ENCODE peak calls at places on chromosomes 12 and 14, in eight cellular contexts. One of them, this sample, is unnamed.

GRCh38 chr12:63045020-63045860 is 105.8 kb downstream of the AVPR1A start:
- DNase-seq in upper lobe of right lung: no peak
- DNase-seq in thoracic aorta: no peak
- DNase-seq in left ventricle myocardium inferior: no peak
- DNase-seq in hepatocyte: peak
- DNase-seq in body of pancreas: no peak
- DNase-seq in IMR-90: peak
- DNase-seq in HCT116: no peak
- DNase-seq in this sample: no peak

GRCh38 chr12:51887476-51888315 is at the start of gene ANKRD33:
- DNase-seq in HCT116: no peak
- DNase-seq in thoracic aorta: no peak
- DNase-seq in left ventricle myocardium inferior: no peak
- DNase-seq in upper lobe of right lung: peak
- DNase-seq in IMR-90: no peak
- DNase-seq in body of pancreas: peak
- DNase-seq in hepatocyte: peak
- DNase-seq in this sample: peak

GRCh38 chr12:9651265-9651729 is 18.2 kb upstream of the CLEC2D start:
- DNase-seq in left ventricle myocardium inferior: no peak
- DNase-seq in IMR-90: peak
- DNase-seq in upper lobe of right lung: no peak
- DNase-seq in hepatocyte: no peak
- DNase-seq in thoracic aorta: no peak
- DNase-seq in body of pancreas: no peak
- DNase-seq in HCT116: no peak
- DNase-seq in this sample: peak

GRCh38 chr12:111570090-111570961 is 28.8 kb downstream of the ATXN2 start:
- DNase-seq in thoracic aorta: no peak
- DNase-seq in upper lobe of right lung: no peak
- DNase-seq in IMR-90: peak
- DNase-seq in hepatocyte: peak
- DNase-seq in HCT116: peak
- DNase-seq in body of pancreas: no peak
- DNase-seq in left ventricle myocardium inferior: no peak
- DNase-seq in this sample: peak

GRCh38 chr12:21697829-21698630 is 40.4 kb upstream of the LDHB start:
- DNase-seq in HCT116: peak
- DNase-seq in upper lobe of right lung: no peak
- DNase-seq in hepatocyte: peak
- DNase-seq in thoracic aorta: no peak
- DNase-seq in body of pancreas: no peak
- DNase-seq in left ventricle myocardium inferior: no peak
- DNase-seq in IMR-90: peak
- DNase-seq in this sample: peak

GRCh38 chr14:22081352-22081751 is 407.7 kb upstream of the OR4E1 start:
- DNase-seq in left ventricle myocardium inferior: no peak
- DNase-seq in hepatocyte: no peak
- DNase-seq in HCT116: no peak
- DNase-seq in upper lobe of right lung: no peak
- DNase-seq in IMR-90: no peak
- DNase-seq in body of pancreas: no peak
- DNase-seq in thoracic aorta: no peak
- DNase-seq in this sample: no peak

GRCh38 chr12:67069451-67070306 is 199.5 kb upstream of the CAND1 start:
- DNase-seq in HCT116: no peak
- DNase-seq in hepatocyte: peak
- DNase-seq in thoracic aorta: no peak
- DNase-seq in upper lobe of right lung: peak
- DNase-seq in left ventricle myocardium inferior: peak
- DNase-seq in body of pancreas: peak
- DNase-seq in IMR-90: no peak
- DNase-seq in this sample: peak

GRCh38 chr14:69652942-69653680 is 41.7 kb downstream of the SUSD6 start:
- DNase-seq in IMR-90: peak
- DNase-seq in body of pancreas: no peak
- DNase-seq in upper lobe of right lung: no peak
- DNase-seq in hepatocyte: no peak
- DNase-seq in HCT116: no peak
- DNase-seq in left ventricle myocardium inferior: no peak
- DNase-seq in thoracic aorta: no peak
- DNase-seq in this sample: no peak

GRCh38 chr12:53502983-53503728 is 2.1 kb downstream of the TARBP2 start:
- DNase-seq in hepatocyte: no peak
- DNase-seq in left ventricle myocardium inferior: no peak
- DNase-seq in thoracic aorta: no peak
- DNase-seq in body of pancreas: no peak
- DNase-seq in IMR-90: no peak
- DNase-seq in upper lobe of right lung: peak
- DNase-seq in HCT116: no peak
- DNase-seq in this sample: no peak

GRCh38 chr12:67804168-67804567 is 155.6 kb downstream of the DYRK2 start:
- DNase-seq in HCT116: no peak
- DNase-seq in hepatocyte: no peak
- DNase-seq in upper lobe of right lung: no peak
- DNase-seq in left ventricle myocardium inferior: no peak
- DNase-seq in thoracic aorta: no peak
- DNase-seq in IMR-90: no peak
- DNase-seq in body of pancreas: no peak
- DNase-seq in this sample: no peak

GRCh38 chr14:93045211-93045674 is 70.5 kb downstream of the ITPK1 start:
- DNase-seq in IMR-90: no peak
- DNase-seq in left ventricle myocardium inferior: no peak
- DNase-seq in upper lobe of right lung: no peak
- DNase-seq in body of pancreas: no peak
- DNase-seq in hepatocyte: no peak
- DNase-seq in thoracic aorta: no peak
- DNase-seq in HCT116: no peak
- DNase-seq in this sample: peak
- H3K27ac ChIP-seq in IMR-90: no peak
- H3K27ac ChIP-seq in left ventricle myocardium inferior: peak
- H3K27ac ChIP-seq in upper lobe of right lung: peak
- H3K27ac ChIP-seq in body of pancreas: peak
- H3K27ac ChIP-seq in hepatocyte: peak
- H3K27ac ChIP-seq in thoracic aorta: peak
- H3K27ac ChIP-seq in HCT116: peak
- H3K27ac ChIP-seq in this sample: peak

DNA sequence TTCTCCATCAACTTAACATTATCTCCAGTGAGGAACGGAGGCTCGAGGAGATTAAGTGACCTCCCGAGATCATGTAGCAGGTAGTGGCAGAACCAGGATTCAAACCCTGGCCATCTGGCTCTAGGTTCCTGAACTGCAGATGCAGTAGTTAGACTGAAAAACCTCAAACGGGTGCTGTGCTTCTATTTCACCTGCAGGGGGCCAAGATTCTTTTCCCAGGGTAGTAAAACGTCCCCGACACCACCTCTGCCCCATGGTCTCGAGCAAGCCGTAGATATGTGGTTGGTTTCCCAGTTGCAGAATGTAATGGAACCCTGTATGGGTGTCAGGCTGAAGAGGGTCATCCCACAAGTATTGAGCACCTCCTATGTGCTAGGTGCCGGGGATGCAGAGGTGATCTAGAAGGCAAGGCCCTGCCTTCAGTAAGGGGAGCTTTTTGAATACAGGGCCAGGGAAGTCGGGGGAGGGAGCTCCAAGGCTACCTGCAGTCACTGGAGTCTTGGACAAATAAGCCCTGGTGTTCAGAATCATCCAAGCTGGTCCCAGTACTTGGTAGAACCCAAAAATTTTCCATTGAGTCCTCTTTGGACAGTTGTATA is 197.1 kb downstream of the CHST11 start:
- DNase-seq in thoracic aorta: no peak
- DNase-seq in hepatocyte: no peak
- DNase-seq in left ventricle myocardium inferior: no peak
- DNase-seq in body of pancreas: no peak
- DNase-seq in upper lobe of right lung: no peak
- DNase-seq in HCT116: no peak
- DNase-seq in IMR-90: no peak
- DNase-seq in this sample: no peak
- TF ChIP-seq CTCF in thoracic aorta: no peak
- TF ChIP-seq CTCF in hepatocyte: no peak
- TF ChIP-seq CTCF in left ventricle myocardium inferior: peak
- TF ChIP-seq CTCF in body of pancreas: no peak
- TF ChIP-seq CTCF in upper lobe of right lung: peak
- TF ChIP-seq CTCF in HCT116: peak
- TF ChIP-seq CTCF in IMR-90: peak
- TF ChIP-seq CTCF in this sample: peak

DNA sequence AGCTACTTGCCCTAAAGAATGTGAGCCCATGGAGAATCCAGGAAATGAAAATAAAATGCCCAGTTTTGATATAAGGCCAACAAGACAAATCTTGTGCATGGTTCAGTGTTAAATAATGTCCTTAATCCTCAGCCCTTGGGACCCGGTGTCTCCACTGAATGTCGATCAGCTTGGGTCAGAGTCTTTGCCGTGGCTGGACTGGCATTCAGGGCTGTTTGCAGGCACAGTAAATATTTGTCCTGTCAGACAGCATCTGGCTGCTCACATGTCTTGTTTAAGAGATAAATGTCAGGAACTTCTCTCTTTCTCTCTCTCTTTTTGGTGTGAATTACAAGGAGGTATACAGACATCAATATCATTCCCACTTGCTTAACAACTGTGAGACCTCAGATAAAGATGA is 452.5 kb downstream of the FUT8 start:
- DNase-seq in hepatocyte: no peak
- DNase-seq in thoracic aorta: no peak
- DNase-seq in body of pancreas: no peak
- DNase-seq in upper lobe of right lung: no peak
- DNase-seq in IMR-90: no peak
- DNase-seq in HCT116: no peak
- DNase-seq in left ventricle myocardium inferior: no peak
- DNase-seq in this sample: no peak
- H3K4me3 ChIP-seq in hepatocyte: no peak
- H3K4me3 ChIP-seq in thoracic aorta: no peak
- H3K4me3 ChIP-seq in body of pancreas: no peak
- H3K4me3 ChIP-seq in upper lobe of right lung: no peak
- H3K4me3 ChIP-seq in IMR-90: no peak
- H3K4me3 ChIP-seq in HCT116: no peak
- H3K4me3 ChIP-seq in left ventricle myocardium inferior: no peak
- H3K4me3 ChIP-seq in this sample: no peak

GRCh38 chr14:102655154-102655553 is 62.7 kb downstream of the RCOR1 start:
- DNase-seq in hepatocyte: peak
- DNase-seq in thoracic aorta: no peak
- DNase-seq in body of pancreas: no peak
- DNase-seq in HCT116: no peak
- DNase-seq in left ventricle myocardium inferior: no peak
- DNase-seq in IMR-90: peak
- DNase-seq in upper lobe of right lung: no peak
- DNase-seq in this sample: peak
- H3K27ac ChIP-seq in hepatocyte: peak
- H3K27ac ChIP-seq in thoracic aorta: no peak
- H3K27ac ChIP-seq in body of pancreas: no peak
- H3K27ac ChIP-seq in HCT116: peak
- H3K27ac ChIP-seq in left ventricle myocardium inferior: no peak
- H3K27ac ChIP-seq in IMR-90: no peak
- H3K27ac ChIP-seq in upper lobe of right lung: no peak
- H3K27ac ChIP-seq in this sample: no peak

GRCh38 chr12:59084758-59085383 is 164.6 kb upstream of the LRIG3 start:
- DNase-seq in HCT116: no peak
- DNase-seq in left ventricle myocardium inferior: no peak
- DNase-seq in body of pancreas: no peak
- DNase-seq in IMR-90: peak
- DNase-seq in thoracic aorta: no peak
- DNase-seq in upper lobe of right lung: no peak
- DNase-seq in hepatocyte: peak
- DNase-seq in this sample: peak
- TF ChIP-seq CTCF in HCT116: no peak
- TF ChIP-seq CTCF in left ventricle myocardium inferior: no peak
- TF ChIP-seq CTCF in body of pancreas: no peak
- TF ChIP-seq CTCF in IMR-90: no peak
- TF ChIP-seq CTCF in thoracic aorta: no peak
- TF ChIP-seq CTCF in upper lobe of right lung: no peak
- TF ChIP-seq CTCF in hepatocyte: no peak
- TF ChIP-seq CTCF in this sample: no peak

GRCh38 chr14:99075061-99075460 is 196.9 kb downstream of the BCL11B start:
- DNase-seq in left ventricle myocardium inferior: no peak
- DNase-seq in IMR-90: no peak
- DNase-seq in upper lobe of right lung: no peak
- DNase-seq in thoracic aorta: no peak
- DNase-seq in hepatocyte: no peak
- DNase-seq in body of pancreas: no peak
- DNase-seq in HCT116: no peak
- DNase-seq in this sample: no peak
- H3K4me3 ChIP-seq in left ventricle myocardium inferior: no peak
- H3K4me3 ChIP-seq in IMR-90: no peak
- H3K4me3 ChIP-seq in upper lobe of right lung: no peak
- H3K4me3 ChIP-seq in thoracic aorta: no peak
- H3K4me3 ChIP-seq in hepatocyte: no peak
- H3K4me3 ChIP-seq in body of pancreas: no peak
- H3K4me3 ChIP-seq in HCT116: no peak
- H3K4me3 ChIP-seq in this sample: no peak

GRCh38 chr14:102900631-102901571 is 21.6 kb upstream of the AMN start:
- DNase-seq in upper lobe of right lung: peak
- DNase-seq in hepatocyte: no peak
- DNase-seq in thoracic aorta: no peak
- DNase-seq in IMR-90: no peak
- DNase-seq in left ventricle myocardium inferior: no peak
- DNase-seq in HCT116: no peak
- DNase-seq in body of pancreas: no peak
- DNase-seq in this sample: no peak

GRCh38 chr14:102899516-102899900 is 23.0 kb upstream of the AMN start:
- DNase-seq in body of pancreas: no peak
- DNase-seq in left ventricle myocardium inferior: no peak
- DNase-seq in hepatocyte: no peak
- DNase-seq in HCT116: no peak
- DNase-seq in IMR-90: no peak
- DNase-seq in upper lobe of right lung: peak
- DNase-seq in thoracic aorta: no peak
- DNase-seq in this sample: no peak

GRCh38 chr14:102898298-102898697 is 24.2 kb upstream of the AMN start:
- DNase-seq in body of pancreas: no peak
- DNase-seq in left ventricle myocardium inferior: no peak
- DNase-seq in upper lobe of right lung: peak
- DNase-seq in HCT116: no peak
- DNase-seq in IMR-90: no peak
- DNase-seq in thoracic aorta: no peak
- DNase-seq in hepatocyte: no peak
- DNase-seq in this sample: no peak

GRCh38 chr14:102898776-102899515 is 23.5 kb upstream of the AMN start:
- DNase-seq in HCT116: no peak
- DNase-seq in upper lobe of right lung: peak
- DNase-seq in hepatocyte: no peak
- DNase-seq in left ventricle myocardium inferior: no peak
- DNase-seq in IMR-90: no peak
- DNase-seq in body of pancreas: no peak
- DNase-seq in thoracic aorta: no peak
- DNase-seq in this sample: no peak

DNA sequence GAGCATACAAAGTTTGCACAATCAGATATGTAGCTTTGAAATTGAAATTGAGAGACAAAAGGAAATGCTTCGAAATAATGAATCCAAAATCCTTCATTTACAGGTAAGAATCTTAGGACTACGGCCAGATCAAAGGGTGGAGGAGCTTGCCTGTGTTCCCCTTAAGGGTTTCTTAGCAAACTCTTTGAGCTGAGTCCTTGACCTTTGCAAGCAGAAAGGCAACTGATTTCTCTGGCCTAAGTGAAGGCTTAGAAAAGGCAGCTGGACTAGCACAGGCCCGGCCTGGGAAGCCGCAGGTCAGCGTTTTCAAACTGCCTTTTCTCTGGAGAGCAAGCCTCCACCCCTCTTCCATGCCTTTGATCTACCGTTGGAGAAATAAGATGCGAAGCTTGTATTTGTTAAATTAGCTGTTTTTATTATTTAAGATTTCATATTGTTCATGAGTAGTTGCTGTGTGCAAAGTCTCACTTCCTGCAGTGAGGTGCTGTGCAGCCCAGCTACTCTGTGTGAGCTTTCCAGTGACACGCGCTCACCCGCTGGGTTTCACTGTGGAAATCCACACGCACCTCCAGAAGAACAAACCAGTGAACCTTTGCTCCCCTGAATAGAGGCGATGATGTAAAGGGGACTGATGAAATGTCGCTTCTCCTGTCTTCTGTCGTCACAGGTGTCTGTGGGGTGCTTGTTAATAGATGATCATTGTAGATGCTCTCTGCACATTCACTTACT is 25.0 kb upstream of the AMN start:
- DNase-seq in left ventricle myocardium inferior: no peak
- DNase-seq in thoracic aorta: no peak
- DNase-seq in HCT116: no peak
- DNase-seq in upper lobe of right lung: peak
- DNase-seq in body of pancreas: no peak
- DNase-seq in hepatocyte: no peak
- DNase-seq in IMR-90: no peak
- DNase-seq in this sample: no peak
- H3K27ac ChIP-seq in left ventricle myocardium inferior: no peak
- H3K27ac ChIP-seq in thoracic aorta: no peak
- H3K27ac ChIP-seq in HCT116: no peak
- H3K27ac ChIP-seq in upper lobe of right lung: no peak
- H3K27ac ChIP-seq in body of pancreas: no peak
- H3K27ac ChIP-seq in hepatocyte: no peak
- H3K27ac ChIP-seq in IMR-90: no peak
- H3K27ac ChIP-seq in this sample: peak

This sample was measured in cardiac muscle cell.